ENCODE peak calls at places on chromosomes 2 and 18, in ten cellular contexts. G, C, A, Y, F, H, I, Z, X and D are unnamed samples.
A peak's percentile ranks its signal among the peaks of the same experiment; 100 is the strongest.

GRCh38 chr2:121596221-121597080 is 52.8 kb downstream of the CLASP1 start:
- DNase-seq in C (peak; percentile 60), F (peak; percentile 11), Y (peak; percentile 67), A (peak; percentile 31), I (peak; percentile 65), G (peak; percentile 84), X (peak; percentile 91), H (no peak), Z (peak; percentile 57), D (peak; percentile 53)

GRCh38 chr2:36214682-36215081 is 140.9 kb upstream of the CRIM1 start:
- DNase-seq in A (no peak), X (no peak), Y (no peak), F (no peak), H (no peak), G (no peak), C (no peak), Z (no peak), I (no peak), D (no peak)

GRCh38 chr2:196234672-196235071 is 63.3 kb upstream of the STK17B start:
- DNase-seq in C (no peak), A (no peak), G (peak; percentile 17), Y (no peak), H (no peak), I (no peak), F (no peak), Z (peak; percentile 76), X (peak; percentile 92), D (no peak)

GRCh38 chr2:6874032-6874431 is 3.5 kb upstream of the RSAD2 start:
- DNase-seq in C (no peak), G (no peak), A (no peak), Y (no peak), X (no peak), F (no peak), H (no peak), I (no peak), Z (no peak), D (no peak)

GRCh38 chr2:107111623-107112022 is 225.7 kb upstream of the ST6GAL2 start:
- DNase-seq in F (no peak), A (no peak), C (no peak), X (no peak), Y (no peak), I (no peak), H (no peak), Z (no peak), G (no peak), D (no peak)

GRCh38 chr18:46756559-46757201 is at the start of gene ST8SIA5:
- DNase-seq in F (no peak), Y (no peak), G (no peak), H (no peak), X (no peak), A (peak; percentile 24), Z (no peak), I (no peak), C (no peak), D (no peak)

GRCh38 chr2:169291517-169291916 is 70.8 kb downstream of the LRP2 start:
- DNase-seq in C (no peak), F (no peak), X (no peak), H (no peak), Y (no peak), I (no peak), A (no peak), G (no peak), Z (no peak), D (no peak)

GRCh38 chr2:44655401-44655864 is 286.1 kb upstream of the SIX3 start:
- DNase-seq in X (no peak), A (no peak), F (no peak), Y (no peak), G (no peak), Z (no peak), C (no peak), I (no peak), H (no peak), D (no peak)

GRCh38 chr2:51027968-51028367 is 4.0 kb downstream of the NRXN1 start:
- DNase-seq in G (no peak), X (no peak), I (no peak), Y (no peak), F (no peak), H (no peak), C (no peak), Z (no peak), A (no peak), D (no peak)

GRCh38 chr2:61853086-61853847 is 593 bp downstream of the FAM161A start:
- DNase-seq in Z (no peak), F (peak; percentile 75), I (peak; percentile 76), X (peak; percentile 15), C (peak; percentile 77), A (peak; percentile 73), Y (peak; percentile 64), G (peak; percentile 51), H (no peak), D (no peak)

GRCh38 chr2:177604291-177605065 is 211.9 kb downstream of the AGPS start:
- DNase-seq in F (no peak), X (peak; percentile 72), G (peak; percentile 55), H (no peak), C (peak; percentile 51), I (peak; percentile 22), Z (peak; percentile 71), Y (peak; percentile 76), A (peak; percentile 13), D (no peak)

GRCh38 chr2:80054339-80054675 is 250.2 kb downstream of the LRRTM1 start:
- DNase-seq in H (no peak), C (no peak), F (no peak), A (no peak), I (no peak), Z (peak; percentile 26), X (no peak), Y (no peak), G (no peak), D (no peak)

GRCh38 chr2:86223098-86223681 is 23.9 kb downstream of the MRPL35 start:
- DNase-seq in C (no peak), Z (peak; percentile 50), F (peak; percentile 25), H (no peak), G (no peak), A (peak; percentile 73), I (peak; percentile 28), X (no peak), Y (no peak), D (no peak)

GRCh38 chr2:176163655-176164021 is 6.5 kb downstream of the HOXD3 start:
- DNase-seq in A (no peak), Y (no peak), Z (no peak), F (no peak), X (no peak), I (no peak), H (no peak), C (no peak), G (no peak), D (no peak)
- TF ChIP-seq POLR2A in A (no peak), Y (no peak), Z (no peak), F (no peak), X (no peak), I (no peak), H (no peak), C (no peak), G (no peak), D (no peak)

DNA sequence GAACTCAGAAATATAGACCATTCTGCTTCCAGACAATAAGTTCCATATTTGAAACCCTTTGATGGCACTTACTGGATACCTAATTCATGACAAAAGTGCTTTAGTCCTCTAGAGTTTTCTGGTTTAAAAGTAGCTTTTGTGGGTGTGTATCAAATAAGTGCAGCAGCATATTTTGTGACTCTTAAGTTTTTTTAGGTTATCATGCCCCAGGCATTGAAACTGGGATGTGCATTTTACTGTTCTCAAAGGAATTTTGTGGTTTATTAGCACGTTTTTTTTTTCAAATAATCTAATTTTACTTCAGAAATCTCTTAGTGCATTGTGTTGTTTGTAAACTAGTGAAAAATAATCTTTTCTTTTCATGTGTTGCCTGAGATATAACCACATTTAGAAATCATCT is 1.5 kb downstream of the XRCC5 start:
- DNase-seq in Y (no peak), G (no peak), F (no peak), I (no peak), C (no peak), X (no peak), H (no peak), A (no peak), Z (no peak), D (no peak)
- TF ChIP-seq CTCF in Y (no peak), G (no peak), F (no peak), I (no peak), C (no peak), X (no peak), H (no peak), A (no peak), Z (no peak), D (no peak)

GRCh38 chr2:53970898-53971681 is at the start of gene PSME4:
- DNase-seq in F (peak; percentile 96), C (peak; percentile 90), H (peak; percentile 93), A (peak; percentile 97), X (peak; percentile 95), Z (peak; percentile 84), I (peak; percentile 96), G (peak; percentile 92), Y (peak; percentile 87), D (peak; percentile 97)
- TF ChIP-seq POLR2A in F (peak; percentile 93), C (peak; percentile 89), H (peak; percentile 94), A (peak; percentile 98), X (peak; percentile 95), Z (peak; percentile 97), I (peak; percentile 95), G (peak; percentile 81), Y (peak; percentile 68), D (peak; percentile 93)

GRCh38 chr18:36812686-36813085 is 16.1 kb downstream of the TPGS2 start:
- DNase-seq in Y (no peak), Z (peak; percentile 28), H (no peak), C (no peak), A (no peak), X (no peak), I (no peak), F (no peak), G (no peak), D (no peak)
- TF ChIP-seq CTCF in Y (no peak), Z (no peak), H (no peak), C (no peak), A (no peak), X (no peak), I (no peak), F (no peak), G (no peak), D (no peak)

GRCh38 chr18:70200286-70200685 is 5.2 kb downstream of the RTTN start:
- DNase-seq in Y (no peak), C (no peak), H (no peak), F (no peak), A (no peak), G (no peak), I (no peak), X (no peak), Z (no peak), D (no peak)

GRCh38 chr18:70207181-70207580 is 1.7 kb upstream of the RTTN start:
- DNase-seq in I (no peak), Y (no peak), A (no peak), Z (no peak), H (no peak), F (no peak), G (no peak), X (no peak), C (no peak), D (no peak)

GRCh38 chr18:70205421-70206397 is at the start of gene RTTN:
- DNase-seq in C (peak; percentile 94), F (peak; percentile 95), G (peak; percentile 85), Z (peak; percentile 94), X (peak; percentile 96), H (peak; percentile 90), Y (peak; percentile 87), I (peak; percentile 95), A (peak; percentile 94), D (peak; percentile 94)
- TF ChIP-seq POLR2A in C (no peak), F (peak; percentile 32), G (peak; percentile 75), Z (no peak), X (peak; percentile 23), H (peak; percentile 11), Y (peak; percentile 48), I (no peak), A (peak; percentile 17), D (peak; percentile 33)

GRCh38 chr2:238528953-238529781 is 102.4 kb downstream of the ASB1 start:
- DNase-seq in A (no peak), Z (peak; percentile 82), F (no peak), G (no peak), I (no peak), X (no peak), H (no peak), C (peak; percentile 88), Y (peak; percentile 95), D (no peak)
- TF ChIP-seq CTCF in A (no peak), Z (no peak), F (no peak), G (no peak), I (peak; percentile 7), X (no peak), H (no peak), C (no peak), Y (peak; percentile 65), D (no peak)